ENCODE peak calls at places on chromosomes 16 and 17, in seven cellular contexts. J is activated T-cell treated with anti-CD3 and anti-CD28 coated beads for 1 hour; U is fibroblast of mammary gland; O is GM23248; V is adrenal gland; C is MCF 10A; D is stimulated activated CD8-positive, alpha-beta memory T cell treated with anti-CD3 and anti-CD28 coated beads, Interleukin-4, amount 100 ng/mL, for 1 hour. Y is an unnamed sample.

GRCh38 chr17:59107306-59107670 is 608 bp upstream of the TRIM37 start:
- DNase-seq in C (no peak), V (no peak), U (no peak), D (no peak), O (no peak), J (no peak), Y (no peak)

GRCh38 chr16:57098188-57098841 is 5.9 kb downstream of the CPNE2 start:
- DNase-seq in C (no peak), J (no peak), U (no peak), D (no peak), V (no peak), O (no peak), Y (no peak)

GRCh38 chr16:29831490-29831889 is 11.2 kb downstream of the MVP start:
- DNase-seq in J (no peak), C (no peak), U (no peak), D (no peak), O (no peak), V (peak), Y (no peak)

GRCh38 chr17:13994050-13994449 is 75.3 kb upstream of the COX10 start:
- DNase-seq in C (no peak), U (no peak), J (no peak), D (no peak), V (no peak), O (no peak), Y (no peak)

GRCh38 chr16:70740919-70741778 is 55.3 kb upstream of the MTSS2 start:
- DNase-seq in O (peak), J (no peak), U (peak), V (no peak), C (no peak), D (no peak), Y (peak)

GRCh38 chr17:61475726-61476125 is 23.5 kb downstream of the TBX4 start:
- DNase-seq in U (peak), C (peak), J (no peak), D (no peak), V (no peak), O (peak), Y (peak)

GRCh38 chr17:17780941-17781590 is 55.7 kb downstream of the SREBF1 start:
- DNase-seq in V (peak), O (no peak), D (no peak), C (no peak), U (peak), J (no peak), Y (peak)

GRCh38 chr17:1398900-1399299 is 1.1 kb downstream of the YWHAE start:
- DNase-seq in V (no peak), C (peak), U (peak), O (peak), J (no peak), D (no peak), Y (peak)

GRCh38 chr17:6843241-6843890 is 11.8 kb upstream of the TEKT1 start:
- DNase-seq in O (peak), J (no peak), V (no peak), C (peak), U (peak), D (no peak), Y (peak)

GRCh38 chr17:75849724-75850123 is 5.4 kb downstream of the WBP2 start:
- DNase-seq in U (no peak), J (no peak), D (no peak), O (no peak), C (no peak), V (no peak), Y (no peak)

GRCh38 chr16:57621521-57622268 is 6.7 kb upstream of the ADGRG1 start:
- DNase-seq in D (no peak), U (no peak), V (no peak), O (peak), J (no peak), C (peak), Y (no peak)

GRCh38 chr17:79217473-79218135 is 143.0 kb downstream of the ENGASE start:
- DNase-seq in U (no peak), D (no peak), C (no peak), O (no peak), J (no peak), V (no peak), Y (no peak)

GRCh38 chr16:64250866-64251265 is 871.0 kb downstream of the CDH11 start:
- DNase-seq in U (peak), C (no peak), O (peak), D (no peak), J (no peak), V (no peak), Y (peak)

GRCh38 chr17:31678431-31678830 is 180.6 kb downstream of the COPRS start:
- DNase-seq in V (peak), C (peak), D (no peak), O (peak), U (peak), J (no peak), Y (peak)

GRCh38 chr17:41678907-41679739 is 9.6 kb upstream of the EIF1 start:
- DNase-seq in C (peak), O (peak), V (no peak), D (no peak), U (peak), J (no peak), Y (peak)

GRCh38 chr17:52170963-52171572 is 12.6 kb upstream of the CA10 start:
- DNase-seq in V (peak), D (no peak), J (no peak), U (peak), C (peak), O (peak), Y (peak)

GRCh38 chr17:80308672-80309517 is 48.2 kb downstream of the RNF213 start:
- DNase-seq in C (no peak), O (no peak), D (no peak), U (no peak), J (no peak), V (no peak), Y (no peak)

GRCh38 chr17:78777886-78778285 is 4.2 kb downstream of the CYTH1 start:
- DNase-seq in D (no peak), J (no peak), U (no peak), V (no peak), O (no peak), C (no peak), Y (no peak)

GRCh38 chr16:68756250-68757051 is 19.4 kb downstream of the CDH1 start:
- DNase-seq in V (no peak), U (no peak), J (no peak), C (peak), O (no peak), D (no peak), Y (no peak)

GRCh38 chr17:7484964-7485377 is 805 bp downstream of the POLR2A start:
- DNase-seq in U (no peak), V (no peak), O (no peak), D (no peak), C (no peak), J (no peak), Y (no peak)

Y was measured in EH.